ENCODE peak calls at places on chromosomes 5 and 9, in ten cellular contexts. R is left ventricle myocardium inferior; G is omental fat pad; L is heart right ventricle; N is CD8-positive, alpha-beta T cell; X is thyroid gland; O is endothelial cell; J is mesothelial cell of epicardium; W is heart left ventricle; P is endothelial cell of umbilical vein. Q is an unnamed sample.

GRCh38 chr9:116377179-116377790 is 223.7 kb downstream of the PAPPA start:
- DNase-seq in R (no peak), G (no peak), L (no peak), N (no peak), X (no peak), O (no peak), J (no peak), W (no peak), P (peak; percentile 26), Q (peak; percentile 24)

GRCh38 chr5:132327278-132327959 is 33.2 kb downstream of the SLC22A4 start:
- DNase-seq in R (no peak), G (no peak), L (no peak), N (no peak), X (no peak), O (no peak), J (no peak), W (no peak), P (no peak), Q (peak; percentile 11)

GRCh38 chr5:15831408-15831807 is 331.4 kb downstream of the FBXL7 start:
- DNase-seq in R (no peak), G (no peak), L (no peak), N (no peak), X (no peak), O (no peak), J (no peak), W (no peak), P (no peak), Q (no peak)

GRCh38 chr9:2726620-2727335 is 9.5 kb downstream of the KCNV2 start:
- DNase-seq in R (no peak), G (no peak), L (no peak), N (no peak), X (no peak), O (no peak), J (no peak), W (no peak), P (no peak), Q (no peak)

GRCh38 chr5:180381851-180382480 is 28.8 kb upstream of the GFPT2 start:
- DNase-seq in R (no peak), G (no peak), L (no peak), N (no peak), X (peak; percentile 49), O (no peak), J (no peak), W (no peak), P (no peak), Q (no peak)

GRCh38 chr9:110128664-110129329 is 79.2 kb downstream of the C9orf152 start:
- DNase-seq in R (no peak), G (no peak), L (no peak), N (no peak), X (no peak), O (no peak), J (no peak), W (no peak), P (no peak), Q (no peak)

GRCh38 chr5:9302228-9302627 is 243.6 kb downstream of the SEMA5A start:
- DNase-seq in R (no peak), G (no peak), L (no peak), N (no peak), X (no peak), O (no peak), J (no peak), W (no peak), P (no peak), Q (no peak)

GRCh38 chr9:115022760-115023434 is 92.5 kb upstream of the TNFSF8 start:
- DNase-seq in R (no peak), G (no peak), L (no peak), N (no peak), X (no peak), O (no peak), J (no peak), W (no peak), P (no peak), Q (peak; percentile 83)

GRCh38 chr5:156640751-156641241 is 209.3 kb upstream of the PPP1R2B start:
- DNase-seq in R (no peak), G (no peak), L (no peak), N (no peak), X (no peak), O (no peak), J (no peak), W (no peak), P (no peak), Q (no peak)

GRCh38 chr5:55254802-55255201 is 21.4 kb upstream of the CCNO start:
- DNase-seq in R (no peak), G (no peak), L (no peak), N (no peak), X (no peak), O (no peak), J (no peak), W (no peak), P (no peak), Q (no peak)

GRCh38 chr5:163190762-163191161 is 246.6 kb upstream of the CCNG1 start:
- DNase-seq in R (no peak), G (no peak), L (no peak), N (no peak), X (no peak), O (no peak), J (no peak), W (no peak), P (no peak), Q (no peak)

GRCh38 chr5:38078161-38078560 is 180.2 kb upstream of the EGFLAM start:
- DNase-seq in R (no peak), G (no peak), L (no peak), N (no peak), X (no peak), O (no peak), J (no peak), W (no peak), P (no peak), Q (no peak)

GRCh38 chr5:36646507-36647023 is 40.2 kb downstream of the SLC1A3 start:
- DNase-seq in R (no peak), G (no peak), L (peak; percentile 22), N (no peak), X (no peak), O (no peak), J (no peak), W (no peak), P (no peak), Q (peak; percentile 34)

GRCh38 chr5:118990582-118990981 is 2.2 kb upstream of the DTWD2 start:
- DNase-seq in R (no peak), G (no peak), L (no peak), N (no peak), X (no peak), O (no peak), J (no peak), W (no peak), P (no peak), Q (no peak)

GRCh38 chr5:160021818-160022446 is 13.0 kb downstream of the TTC1 start:
- DNase-seq in R (no peak), G (no peak), L (no peak), N (peak; percentile 16), X (peak; percentile 49), O (peak; percentile 73), J (no peak), W (peak; percentile 51), P (peak; percentile 78), Q (peak; percentile 60)
- TF ChIP-seq CTCF in R (peak; percentile 88), G (no peak), L (peak; percentile 84), N (peak; percentile 91), X (peak; percentile 71), O (peak; percentile 97), J (peak; percentile 89), W (peak; percentile 86), P (peak; percentile 55), Q (peak; percentile 64)

GRCh38 chr5:98773464-98774191 is at the start of gene RGMB:
- DNase-seq in R (peak; percentile 98), G (peak; percentile 84), L (peak; percentile 97), N (peak; percentile 85), X (peak; percentile 99), O (peak; percentile 97), J (peak; percentile 95), W (peak; percentile 99), P (peak; percentile 99), Q (peak; percentile 98)
- TF ChIP-seq CTCF in R (no peak), G (no peak), L (no peak), N (no peak), X (no peak), O (no peak), J (no peak), W (no peak), P (no peak), Q (no peak)

DNA sequence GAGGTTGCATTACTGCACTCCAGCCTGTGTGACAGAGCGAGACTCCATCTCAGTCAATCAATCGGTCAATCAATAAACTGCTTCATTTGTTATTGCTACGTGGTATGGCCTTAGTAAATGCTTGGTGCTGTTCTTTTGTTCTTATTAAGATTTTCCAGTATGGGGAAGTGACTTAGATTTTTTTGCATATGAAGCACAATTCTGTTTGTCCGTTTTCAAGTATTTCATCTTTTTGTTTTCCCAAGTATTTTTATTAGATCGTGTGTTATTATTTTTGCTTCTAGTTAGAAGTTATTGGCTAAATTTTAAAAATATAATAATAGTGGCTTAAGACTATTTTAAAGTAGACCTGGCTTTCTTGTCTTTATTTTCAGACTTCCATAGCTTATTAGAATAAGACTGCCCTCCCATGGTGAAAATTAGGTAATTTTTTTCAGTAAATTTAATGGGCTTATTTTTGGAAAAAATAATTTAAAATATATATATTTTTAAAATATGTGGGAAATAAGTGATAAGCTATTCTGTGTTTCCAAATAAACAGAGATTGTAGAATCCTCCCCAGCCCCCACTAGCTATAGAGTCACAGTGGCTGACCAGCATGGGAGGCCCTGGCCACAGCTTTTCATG is 14.7 kb upstream of the OMD start:
- DNase-seq in R (no peak), G (no peak), L (no peak), N (no peak), X (no peak), O (no peak), J (no peak), W (no peak), P (peak; percentile 38), Q (peak; percentile 12)
- TF ChIP-seq CTCF in R (peak; percentile 53), G (no peak), L (peak; percentile 48), N (peak; percentile 13), X (no peak), O (peak; percentile 26), J (peak; percentile 35), W (peak; percentile 57), P (no peak), Q (peak; percentile 15)

GRCh38 chr9:133359420-133360175 is 3.2 kb downstream of the SURF2 start:
- DNase-seq in R (no peak), G (no peak), L (no peak), N (no peak), X (no peak), O (peak; percentile 35), J (no peak), W (no peak), P (no peak), Q (no peak)

GRCh38 chr9:133354766-133355165 is 1.5 kb downstream of the SURF1 start:
- DNase-seq in R (no peak), G (no peak), L (no peak), N (no peak), X (no peak), O (no peak), J (no peak), W (no peak), P (no peak), Q (no peak)

GRCh38 chr9:133355881-133356357 is 368 bp downstream of the SURF1 start:
- DNase-seq in R (no peak), G (no peak), L (no peak), N (no peak), X (no peak), O (peak; percentile 27), J (no peak), W (no peak), P (peak; percentile 46), Q (no peak)

GRCh38 chr9:133356391-133357091 is at the start of the genes SURF1 and SURF2:
- DNase-seq in R (peak; percentile 91), G (peak; percentile 52), L (peak; percentile 90), N (peak; percentile 85), X (peak; percentile 90), O (peak; percentile 69), J (peak; percentile 81), W (peak; percentile 88), P (peak; percentile 44), Q (no peak)

GRCh38 chr9:133357656-133358055 is 1.3 kb downstream of the SURF2 start:
- DNase-seq in R (no peak), G (no peak), L (no peak), N (no peak), X (no peak), O (no peak), J (no peak), W (no peak), P (no peak), Q (no peak)
- TF ChIP-seq CTCF in R (no peak), G (no peak), L (no peak), N (no peak), X (no peak), O (no peak), J (no peak), W (no peak), P (no peak), Q (no peak)